ENCODE peak calls at places on chromosomes 16 and 17, in five cellular contexts. One of them, this sample, is unnamed.
A peak's percentile ranks its signal among the peaks of the same experiment; 100 is the strongest.

GRCh38 chr17:40953876-40954275 is 12.9 kb downstream of the KRT39 start:
- DNase-seq in PC-3: peak; percentile 97
- DNase-seq in body of pancreas: no peak
- DNase-seq in adrenal gland: no peak
- DNase-seq in HCT116: peak; percentile 85
- DNase-seq in this sample: no peak

GRCh38 chr17:17892731-17893130 is 55.9 kb upstream of the SREBF1 start:
- DNase-seq in HCT116: no peak
- DNase-seq in PC-3: no peak
- DNase-seq in adrenal gland: no peak
- DNase-seq in body of pancreas: no peak
- DNase-seq in this sample: no peak

GRCh38 chr17:57136355-57136754 is 51.3 kb downstream of the AKAP1 start:
- DNase-seq in PC-3: no peak
- DNase-seq in body of pancreas: no peak
- DNase-seq in HCT116: no peak
- DNase-seq in adrenal gland: no peak
- DNase-seq in this sample: no peak

GRCh38 chr16:57539072-57539796 is 2.9 kb upstream of the CCDC102A start:
- DNase-seq in body of pancreas: no peak
- DNase-seq in PC-3: no peak
- DNase-seq in adrenal gland: no peak
- DNase-seq in HCT116: no peak
- DNase-seq in this sample: no peak

GRCh38 chr17:66855204-66855603 is 20.3 kb downstream of the CACNG5 start:
- DNase-seq in PC-3: peak; percentile 63
- DNase-seq in body of pancreas: no peak
- DNase-seq in HCT116: no peak
- DNase-seq in adrenal gland: no peak
- DNase-seq in this sample: peak; percentile 36

GRCh38 chr17:5669191-5669590 is 84.9 kb upstream of the NLRP1 start:
- DNase-seq in adrenal gland: no peak
- DNase-seq in body of pancreas: no peak
- DNase-seq in HCT116: no peak
- DNase-seq in PC-3: peak; percentile 15
- DNase-seq in this sample: no peak

GRCh38 chr16:67967183-67967955 is 1.1 kb downstream of the SLC12A4 start:
- DNase-seq in body of pancreas: no peak
- DNase-seq in adrenal gland: no peak
- DNase-seq in PC-3: peak; percentile 11
- DNase-seq in HCT116: no peak
- DNase-seq in this sample: no peak

GRCh38 chr17:35715416-35715815 is 16.0 kb upstream of the RASL10B start:
- DNase-seq in HCT116: no peak
- DNase-seq in PC-3: no peak
- DNase-seq in adrenal gland: no peak
- DNase-seq in body of pancreas: no peak
- DNase-seq in this sample: no peak

GRCh38 chr16:79600636-79601091 is at the start of gene MAF:
- DNase-seq in body of pancreas: peak; percentile 74
- DNase-seq in HCT116: no peak
- DNase-seq in adrenal gland: peak; percentile 98
- DNase-seq in PC-3: peak; percentile 16
- DNase-seq in this sample: peak; percentile 91

GRCh38 chr17:32772453-32773025 is 104.4 kb downstream of the MYO1D start:
- DNase-seq in PC-3: no peak
- DNase-seq in HCT116: no peak
- DNase-seq in adrenal gland: no peak
- DNase-seq in body of pancreas: no peak
- DNase-seq in this sample: no peak

GRCh38 chr16:64808474-64808873 is 313.4 kb downstream of the CDH11 start:
- DNase-seq in adrenal gland: no peak
- DNase-seq in body of pancreas: no peak
- DNase-seq in HCT116: no peak
- DNase-seq in PC-3: no peak
- DNase-seq in this sample: no peak

GRCh38 chr17:69404398-69404797 is 10.1 kb upstream of the MAP2K6 start:
- DNase-seq in HCT116: no peak
- DNase-seq in PC-3: peak; percentile 74
- DNase-seq in body of pancreas: no peak
- DNase-seq in adrenal gland: no peak
- DNase-seq in this sample: no peak

GRCh38 chr17:1329745-1330343 is 50.4 kb downstream of the TRARG1 start:
- DNase-seq in body of pancreas: no peak
- DNase-seq in PC-3: no peak
- DNase-seq in HCT116: no peak
- DNase-seq in adrenal gland: no peak
- DNase-seq in this sample: no peak

GRCh38 chr16:31107465-31107867 is 720 bp upstream of the BCKDK start:
- DNase-seq in HCT116: no peak
- DNase-seq in body of pancreas: no peak
- DNase-seq in adrenal gland: no peak
- DNase-seq in PC-3: no peak
- DNase-seq in this sample: no peak

GRCh38 chr17:20302191-20302917 is 165.0 kb downstream of the LGALS9B start:
- DNase-seq in adrenal gland: no peak
- DNase-seq in PC-3: no peak
- DNase-seq in body of pancreas: no peak
- DNase-seq in HCT116: no peak
- DNase-seq in this sample: no peak

GRCh38 chr17:53924530-53925455 is 102.1 kb downstream of the KIF2B start:
- DNase-seq in PC-3: no peak
- DNase-seq in HCT116: no peak
- DNase-seq in body of pancreas: no peak
- DNase-seq in adrenal gland: no peak
- DNase-seq in this sample: peak; percentile 83

GRCh38 chr17:82502207-82502606 is 17.3 kb upstream of the FOXK2 start:
- DNase-seq in body of pancreas: no peak
- DNase-seq in PC-3: no peak
- DNase-seq in HCT116: no peak
- DNase-seq in adrenal gland: no peak
- DNase-seq in this sample: no peak

GRCh38 chr17:2137342-2138098 is 82.6 kb downstream of the HIC1 start:
- DNase-seq in adrenal gland: peak; percentile 76
- DNase-seq in body of pancreas: peak; percentile 55
- DNase-seq in PC-3: no peak
- DNase-seq in HCT116: peak; percentile 34
- DNase-seq in this sample: no peak

GRCh38 chr17:37856245-37856644 is 68.0 kb upstream of the TBC1D3K start:
- DNase-seq in body of pancreas: no peak
- DNase-seq in HCT116: no peak
- DNase-seq in PC-3: no peak
- DNase-seq in adrenal gland: no peak
- DNase-seq in this sample: no peak

GRCh38 chr16:21222495-21223337 is 10.8 kb upstream of the ANKS4B start:
- DNase-seq in PC-3: no peak
- DNase-seq in adrenal gland: no peak
- DNase-seq in body of pancreas: no peak
- DNase-seq in HCT116: no peak
- DNase-seq in this sample: peak; percentile 76

GRCh38 chr17:43871947-43872690 is 25.1 kb downstream of the CD300LG start:
- DNase-seq in HCT116: no peak
- DNase-seq in adrenal gland: no peak
- DNase-seq in PC-3: peak; percentile 36
- DNase-seq in body of pancreas: peak; percentile 57
- DNase-seq in this sample: no peak

GRCh38 chr17:1783834-1784611 is 22.2 kb downstream of the SERPINF1 start:
- DNase-seq in adrenal gland: peak; percentile 92
- DNase-seq in body of pancreas: peak; percentile 67
- DNase-seq in HCT116: peak; percentile 6
- DNase-seq in PC-3: peak; percentile 30
- DNase-seq in this sample: peak; percentile 62

GRCh38 chr16:25311039-25311438 is 53.4 kb upstream of the ZKSCAN2 start:
- DNase-seq in PC-3: no peak
- DNase-seq in adrenal gland: no peak
- DNase-seq in body of pancreas: no peak
- DNase-seq in HCT116: no peak
- DNase-seq in this sample: no peak

GRCh38 chr17:73644145-73645049 is at the start of gene SDK2:
- DNase-seq in PC-3: no peak
- DNase-seq in HCT116: no peak
- DNase-seq in adrenal gland: no peak
- DNase-seq in body of pancreas: no peak
- DNase-seq in this sample: peak; percentile 19

GRCh38 chr17:82787081-82787848 is 35.4 kb downstream of the TBCD start:
- DNase-seq in adrenal gland: no peak
- DNase-seq in HCT116: no peak
- DNase-seq in body of pancreas: no peak
- DNase-seq in PC-3: no peak
- DNase-seq in this sample: no peak

GRCh38 chr16:84647830-84648594 is at the start of gene KLHL36:
- DNase-seq in body of pancreas: peak; percentile 46
- DNase-seq in PC-3: peak; percentile 19
- DNase-seq in HCT116: no peak
- DNase-seq in adrenal gland: peak; percentile 41
- DNase-seq in this sample: peak; percentile 55

GRCh38 chr17:61303334-61304096 is 96.1 kb upstream of the TBX2 start:
- DNase-seq in PC-3: no peak
- DNase-seq in HCT116: no peak
- DNase-seq in adrenal gland: no peak
- DNase-seq in body of pancreas: no peak
- DNase-seq in this sample: no peak

GRCh38 chr17:10111907-10112452 is 86.4 kb downstream of the GAS7 start:
- DNase-seq in body of pancreas: no peak
- DNase-seq in HCT116: no peak
- DNase-seq in adrenal gland: no peak
- DNase-seq in PC-3: no peak
- DNase-seq in this sample: no peak

GRCh38 chr16:27258241-27258734 is 10.3 kb downstream of the NSMCE1 start:
- DNase-seq in body of pancreas: no peak
- DNase-seq in PC-3: peak; percentile 54
- DNase-seq in HCT116: no peak
- DNase-seq in adrenal gland: no peak
- DNase-seq in this sample: peak; percentile 9

GRCh38 chr17:12041316-12041715 is 20.6 kb downstream of the MAP2K4 start:
- DNase-seq in PC-3: peak; percentile 96
- DNase-seq in adrenal gland: no peak
- DNase-seq in body of pancreas: no peak
- DNase-seq in HCT116: peak; percentile 71
- DNase-seq in this sample: no peak

GRCh38 chr17:67024736-67025135 is 19.6 kb upstream of the CACNG1 start:
- DNase-seq in adrenal gland: no peak
- DNase-seq in body of pancreas: no peak
- DNase-seq in PC-3: no peak
- DNase-seq in HCT116: no peak
- DNase-seq in this sample: no peak

GRCh38 chr17:30235386-30236296 is at the start of gene SLC6A4:
- DNase-seq in adrenal gland: no peak
- DNase-seq in body of pancreas: no peak
- DNase-seq in HCT116: no peak
- DNase-seq in PC-3: no peak
- DNase-seq in this sample: peak; percentile 77

GRCh38 chr17:33582661-33583060 is 289.6 kb upstream of the ASIC2 start:
- DNase-seq in body of pancreas: no peak
- DNase-seq in HCT116: no peak
- DNase-seq in adrenal gland: no peak
- DNase-seq in PC-3: no peak
- DNase-seq in this sample: no peak

GRCh38 chr17:50584749-50585148 is 24.2 kb downstream of the CACNA1G start:
- DNase-seq in HCT116: no peak
- DNase-seq in body of pancreas: no peak
- DNase-seq in adrenal gland: no peak
- DNase-seq in PC-3: no peak
- DNase-seq in this sample: no peak

GRCh38 chr17:2354311-2354710 is 17.0 kb downstream of the SGSM2 start:
- DNase-seq in body of pancreas: no peak
- DNase-seq in PC-3: no peak
- DNase-seq in HCT116: no peak
- DNase-seq in adrenal gland: no peak
- DNase-seq in this sample: no peak

GRCh38 chr17:48541574-48542113 is 3.3 kb downstream of the HOXB2 start:
- DNase-seq in body of pancreas: no peak
- DNase-seq in PC-3: no peak
- DNase-seq in HCT116: no peak
- DNase-seq in adrenal gland: peak; percentile 72
- DNase-seq in this sample: no peak

GRCh38 chr17:48543854-48544355 is 1.0 kb downstream of the HOXB2 start:
- DNase-seq in HCT116: no peak
- DNase-seq in adrenal gland: no peak
- DNase-seq in body of pancreas: no peak
- DNase-seq in PC-3: no peak
- DNase-seq in this sample: no peak

GRCh38 chr17:48542114-48542955 is 2.6 kb downstream of the HOXB2 start:
- DNase-seq in HCT116: no peak
- DNase-seq in PC-3: no peak
- DNase-seq in adrenal gland: no peak
- DNase-seq in body of pancreas: no peak
- DNase-seq in this sample: no peak

GRCh38 chr17:48544356-48545021 is 420 bp downstream of the HOXB2 start:
- DNase-seq in adrenal gland: peak; percentile 87
- DNase-seq in PC-3: no peak
- DNase-seq in HCT116: no peak
- DNase-seq in body of pancreas: peak; percentile 57
- DNase-seq in this sample: no peak

GRCh38 chr17:48542956-48543853 is 1.7 kb downstream of the HOXB2 start:
- DNase-seq in body of pancreas: no peak
- DNase-seq in PC-3: peak; percentile 45
- DNase-seq in HCT116: no peak
- DNase-seq in adrenal gland: peak; percentile 65
- DNase-seq in this sample: peak; percentile 92
- TF ChIP-seq CTCF in body of pancreas: no peak
- TF ChIP-seq CTCF in PC-3: peak; percentile 11
- TF ChIP-seq CTCF in HCT116: no peak
- TF ChIP-seq CTCF in adrenal gland: peak; percentile 32
- TF ChIP-seq CTCF in this sample: peak; percentile 70

GRCh38 chr16:11312718-11313492 is 31.8 kb upstream of the PRM1 start:
- DNase-seq in adrenal gland: no peak
- DNase-seq in body of pancreas: peak; percentile 58
- DNase-seq in HCT116: peak; percentile 40
- DNase-seq in PC-3: peak; percentile 36
- DNase-seq in this sample: peak; percentile 86
- H3K4me3 ChIP-seq in adrenal gland: no peak overlapping the region
- H3K4me3 ChIP-seq in body of pancreas: no peak overlapping the region
- H3K4me3 ChIP-seq in HCT116: peak overlapping the region; percentile 28
- H3K4me3 ChIP-seq in PC-3: no peak overlapping the region
- H3K4me3 ChIP-seq in this sample: peak overlapping the region; percentile 17

GRCh38 chr17:7497636-7498035 is 13.5 kb downstream of the POLR2A start:
- DNase-seq in adrenal gland: no peak
- DNase-seq in HCT116: no peak
- DNase-seq in body of pancreas: no peak
- DNase-seq in PC-3: no peak
- DNase-seq in this sample: no peak
- H3K4me1 ChIP-seq in adrenal gland: peaks cover under 1% of the 10 kb centered on the region
- H3K4me1 ChIP-seq in HCT116: no peaks in the 10 kb centered on the region
- H3K4me1 ChIP-seq in body of pancreas: no peaks in the 10 kb centered on the region
- H3K4me1 ChIP-seq in PC-3: no peaks in the 10 kb centered on the region
- H3K4me1 ChIP-seq in this sample: no peaks in the 10 kb centered on the region

GRCh38 chr17:27206447-27206846 is 87.5 kb upstream of the WSB1 start:
- DNase-seq in body of pancreas: no peak
- DNase-seq in HCT116: peak; percentile 23
- DNase-seq in adrenal gland: no peak
- DNase-seq in PC-3: no peak
- DNase-seq in this sample: peak; percentile 10
- TF ChIP-seq CTCF in body of pancreas: no peak
- TF ChIP-seq CTCF in HCT116: no peak
- TF ChIP-seq CTCF in adrenal gland: no peak
- TF ChIP-seq CTCF in PC-3: peak; percentile 42
- TF ChIP-seq CTCF in this sample: no peak

This sample was measured in Caco-2.